ENCODE peak calls at places on chromosomes 5 and 9, in four cellular contexts. G, T, R and N are unnamed samples.
A peak's percentile ranks its signal among the peaks of the same experiment; 100 is the strongest.

GRCh38 chr5:173500213-173500560 is 116.3 kb downstream of the BOD1 start:
- DNase-seq in G (no peak), T (no peak), R (no peak), N (no peak)

GRCh38 chr5:32173394-32174010 is 617 bp downstream of the GOLPH3 start:
- DNase-seq in G (no peak), T (no peak), R (no peak), N (peak; percentile 44)

GRCh38 chr9:111615928-111616327 is 15.2 kb upstream of the DNAJC25 start:
- DNase-seq in G (no peak), T (no peak), R (no peak), N (no peak)

GRCh38 chr5:40578501-40579451 is 100.9 kb upstream of the PTGER4 start:
- DNase-seq in G (no peak), T (peak; percentile 36), R (no peak), N (no peak)

GRCh38 chr5:154271466-154271865 is 80.9 kb downstream of the GALNT10 start:
- DNase-seq in G (no peak), T (no peak), R (no peak), N (no peak)

GRCh38 chr5:154521756-154522155 is 43.7 kb upstream of the HAND1 start:
- DNase-seq in G (no peak), T (no peak), R (no peak), N (no peak)

GRCh38 chr5:94094793-94095441 is 353.5 kb upstream of the POU5F2 start:
- DNase-seq in G (no peak), T (no peak), R (no peak), N (no peak)

GRCh38 chr9:100309992-100310391 is 42.8 kb downstream of the TEX10 start:
- DNase-seq in G (no peak), T (peak; percentile 17), R (no peak), N (no peak)

GRCh38 chr5:158619083-158619788 is 480.5 kb downstream of the EBF1 start:
- DNase-seq in G (no peak), T (no peak), R (no peak), N (no peak)

GRCh38 chr9:11326231-11326630 is 713.4 kb upstream of the PTPRD start:
- DNase-seq in G (no peak), T (no peak), R (no peak), N (no peak)

GRCh38 chr9:111613436-111614040 is 14.1 kb upstream of the PTGR1 start:
- DNase-seq in G (no peak), T (no peak), R (no peak), N (no peak)

GRCh38 chr9:2818486-2819121 is 25.3 kb downstream of the PUM3 start:
- DNase-seq in G (no peak), T (peak; percentile 51), R (no peak), N (no peak)

GRCh38 chr5:39284552-39284951 is 65.2 kb upstream of the FYB1 start:
- DNase-seq in G (no peak), T (no peak), R (no peak), N (no peak)

GRCh38 chr5:132052520-132052919 is 7.9 kb upstream of the IL3 start:
- DNase-seq in G (no peak), T (no peak), R (no peak), N (no peak)

GRCh38 chr5:87536365-87536764 is 123.6 kb upstream of the CCNH start:
- DNase-seq in G (no peak), T (no peak), R (no peak), N (no peak)

GRCh38 chr5:87541668-87542067 is 128.9 kb upstream of the CCNH start:
- DNase-seq in G (no peak), T (no peak), R (no peak), N (no peak)

GRCh38 chr5:87539839-87540238 is 127.1 kb upstream of the CCNH start:
- DNase-seq in G (no peak), T (no peak), R (no peak), N (no peak)

GRCh38 chr5:87541033-87541432 is 128.3 kb upstream of the CCNH start:
- DNase-seq in G (no peak), T (peak; percentile 67), R (no peak), N (no peak)
- TF ChIP-seq CTCF in G (no peak), T (no peak), R (no peak), N (no peak)

DNA sequence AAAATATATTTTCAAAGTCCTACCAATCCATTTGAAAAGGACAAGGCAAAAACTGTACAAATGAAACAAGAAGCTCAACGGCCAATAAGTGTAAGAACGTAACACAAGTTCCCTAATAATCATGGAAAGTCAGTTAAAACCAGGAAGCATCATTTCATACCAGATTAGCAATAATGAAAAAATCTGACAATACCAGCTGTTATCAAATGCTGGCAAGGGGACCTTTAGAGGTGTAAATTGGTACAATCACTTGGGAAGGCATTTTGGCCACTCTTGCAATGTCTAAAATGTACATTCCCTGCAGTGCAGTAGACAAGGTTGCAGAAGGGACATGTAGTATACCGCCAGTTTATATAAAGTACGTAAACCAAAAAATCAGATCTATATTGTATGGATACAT is 10.1 kb upstream of the SEMA5A start:
- DNase-seq in G (no peak), T (no peak), R (no peak), N (no peak)
- TF ChIP-seq CTCF in G (no peak), T (no peak), R (no peak), N (no peak)

DNA sequence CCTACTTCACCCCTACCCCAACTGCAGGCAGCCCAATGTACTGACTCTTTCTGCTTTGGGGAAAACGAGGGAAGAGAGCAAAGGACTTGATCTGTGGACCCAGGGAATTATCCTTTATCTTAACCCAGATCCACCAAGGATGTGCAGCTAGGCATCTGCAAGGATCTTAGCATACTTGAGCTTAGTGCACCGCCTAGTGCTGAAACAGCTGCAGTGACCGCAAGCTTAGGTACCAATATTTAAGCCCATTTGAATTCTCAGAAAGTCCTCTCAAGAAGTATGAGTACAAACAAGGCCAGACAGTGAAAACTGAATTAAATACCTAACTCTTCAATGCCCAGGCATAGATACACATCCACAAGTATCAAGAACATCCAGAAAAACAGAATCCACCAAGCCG is 576.7 kb upstream of the ADAMTS16 start:
- DNase-seq in G (no peak), T (no peak), R (peak; percentile 40), N (no peak)
- TF ChIP-seq CTCF in G (peak; percentile 4), T (peak; percentile 14), R (peak; percentile 61), N (peak; percentile 59)

DNA sequence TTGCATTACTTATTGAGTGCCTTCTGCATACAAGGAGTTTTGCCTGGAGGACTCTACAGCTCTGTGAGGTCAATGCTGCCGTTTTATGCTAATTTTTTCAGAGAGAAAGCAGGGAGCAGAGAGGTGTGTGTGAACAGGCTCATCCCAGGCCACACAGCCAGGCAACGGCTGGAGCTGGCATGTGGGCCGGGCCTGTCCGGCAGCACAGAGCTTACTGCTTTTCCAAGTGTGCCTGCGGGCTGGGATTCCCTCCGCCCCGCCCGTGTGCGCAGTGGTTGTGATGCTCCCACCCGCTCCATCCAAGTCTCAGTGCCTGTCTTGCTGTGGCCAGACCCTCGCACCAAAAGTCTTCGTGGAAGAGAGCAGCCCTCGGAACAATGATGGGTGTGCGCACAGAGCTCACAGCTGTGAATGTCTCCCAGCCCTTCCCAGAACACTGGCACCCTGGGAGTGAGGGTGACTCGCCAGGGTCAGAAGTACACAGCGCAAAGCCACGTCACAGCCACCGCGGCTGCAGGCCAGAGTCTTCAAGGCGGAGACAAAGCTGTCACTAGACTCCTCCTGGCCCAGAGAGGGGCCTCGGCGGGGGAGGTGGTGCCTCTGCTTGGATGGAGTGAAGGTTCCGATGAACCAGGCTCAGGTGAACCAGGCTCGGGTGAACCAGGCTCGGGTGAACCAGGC is 82.8 kb downstream of the COL5A1 start:
- DNase-seq in G (no peak), T (peak; percentile 32), R (no peak), N (no peak)
- TF ChIP-seq CTCF in G (no peak), T (no peak), R (no peak), N (no peak)